ENCODE peak calls at places on chromosome 13, in ten cellular contexts. X is fibroblast of lung; T is NCI-H345; U is anterior cingulate cortex; S is astrocyte of the hippocampus; Y is lung; Z is CD8-positive, alpha-beta T cell; N is brain microvascular endothelial cell; K is mucosa of gallbladder; J is T-cell. W is an unnamed sample.

GRCh38 chr13:39326471-39326870 is 276.5 kb downstream of the LHFPL6 start:
- DNase-seq in X (peak; percentile 66), T (no peak), U (no peak), S (no peak), Y (no peak), Z (no peak), N (no peak), K (no peak), J (no peak), W (no peak)

GRCh38 chr13:30998548-30999140 is 66.2 kb downstream of the TEX26 start:
- DNase-seq in X (peak; percentile 42), T (peak; percentile 35), U (peak; percentile 10), S (peak; percentile 86), Y (no peak), Z (no peak), N (peak; percentile 46), K (peak; percentile 34), J (no peak), W (no peak)

GRCh38 chr13:40762849-40763248 is 8.1 kb downstream of the MRPS31 start:
- DNase-seq in X (no peak), T (no peak), U (no peak), S (no peak), Y (no peak), Z (no peak), N (no peak), K (no peak), J (no peak), W (no peak)

GRCh38 chr13:75749407-75749806 is 113.3 kb downstream of the LMO7 start:
- DNase-seq in X (peak; percentile 59), T (peak; percentile 13), U (no peak), S (peak; percentile 60), Y (no peak), Z (no peak), N (peak; percentile 29), K (no peak), J (no peak), W (peak; percentile 23)

GRCh38 chr13:27928353-27928804 is 8.6 kb downstream of the PDX1 start:
- DNase-seq in X (no peak), T (no peak), U (no peak), S (no peak), Y (no peak), Z (no peak), N (no peak), K (no peak), J (no peak), W (no peak)

GRCh38 chr13:51785592-51786424 is 18.2 kb downstream of the DHRS12 start:
- DNase-seq in X (peak; percentile 64), T (peak; percentile 83), U (no peak), S (peak; percentile 49), Y (no peak), Z (no peak), N (no peak), K (no peak), J (no peak), W (peak; percentile 42)

GRCh38 chr13:57629821-57630235 is 1.7 kb upstream of the PCDH17 start:
- DNase-seq in X (peak; percentile 93), T (peak; percentile 98), U (peak; percentile 95), S (peak; percentile 96), Y (peak; percentile 81), Z (peak; percentile 28), N (peak; percentile 77), K (peak; percentile 92), J (no peak), W (peak; percentile 48)

GRCh38 chr13:74087304-74087703 is 46.9 kb downstream of the KLF12 start:
- DNase-seq in X (no peak), T (no peak), U (no peak), S (no peak), Y (no peak), Z (no peak), N (no peak), K (no peak), J (no peak), W (no peak)

GRCh38 chr13:59261928-59262488 is 901.7 kb downstream of the DIAPH3 start:
- DNase-seq in X (peak; percentile 50), T (no peak), U (no peak), S (no peak), Y (no peak), Z (no peak), N (no peak), K (no peak), J (no peak), W (peak; percentile 47)